ENCODE peak calls at places on chromosomes 6 and 20, in nine cellular contexts. W is astrocyte of the spinal cord, S is bronchial epithelial cell, Q is fibroblast of the aortic adventitia, B is PC-3, J is brain microvascular endothelial cell, U is heart right ventricle, C is heart left ventricle, I is mucosa of descending colon. N is an unnamed sample.

GRCh38 chr6:110113989-110114388 is 65.5 kb downstream of the WASF1 start:
- DNase-seq in W (no peak), B (no peak), I (no peak), S (no peak), U (no peak), J (no peak), C (no peak), Q (no peak), N (no peak)

GRCh38 chr6:144758602-144759001 is 473.5 kb downstream of the UTRN start:
- DNase-seq in J (peak), B (peak), C (no peak), W (peak), I (no peak), Q (no peak), U (no peak), S (peak), N (no peak)

GRCh38 chr20:7650481-7650880 is 289.8 kb downstream of the HAO1 start:
- DNase-seq in W (peak), S (no peak), Q (peak), B (peak), U (no peak), I (no peak), C (peak), J (peak), N (no peak)

GRCh38 chr6:137823826-137824501 is 43.1 kb upstream of the TNFAIP3 start:
- DNase-seq in U (peak), C (no peak), S (no peak), I (peak), J (peak), W (peak), Q (peak), B (no peak), N (no peak)

GRCh38 chr6:43276180-43277082 is 21.6 kb upstream of the SLC22A7 start:
- DNase-seq in S (no peak), U (no peak), I (peak), J (no peak), W (no peak), B (no peak), C (no peak), Q (no peak), N (no peak)

GRCh38 chr6:170093658-170094596 is 197.0 kb downstream of the DLL1 start:
- DNase-seq in U (no peak), B (no peak), S (no peak), C (no peak), I (no peak), W (no peak), Q (no peak), J (no peak), N (peak)

GRCh38 chr6:4351857-4352669 is 216.7 kb upstream of the ECI2 start:
- DNase-seq in J (peak), B (peak), S (peak), Q (peak), I (no peak), U (peak), W (peak), C (peak), N (no peak)

GRCh38 chr6:151060096-151060741 is 179.5 kb upstream of the AKAP12 start:
- DNase-seq in B (peak), I (no peak), J (peak), W (peak), C (no peak), U (no peak), S (peak), Q (peak), N (peak)

GRCh38 chr20:44180814-44181213 is 6.2 kb downstream of the JPH2 start:
- DNase-seq in I (peak), C (peak), Q (peak), J (no peak), W (no peak), S (no peak), B (no peak), U (peak), N (peak)

GRCh38 chr6:107667790-107668189 is 156.3 kb downstream of the SCML4 start:
- DNase-seq in W (no peak), J (no peak), Q (no peak), B (no peak), U (no peak), I (no peak), S (no peak), C (no peak), N (no peak)

GRCh38 chr6:45822269-45822812 is 193.3 kb downstream of the CLIC5 start:
- DNase-seq in S (no peak), Q (no peak), I (no peak), W (no peak), B (no peak), J (no peak), C (no peak), U (no peak), N (no peak)

GRCh38 chr6:79711167-79711566 is 80.0 kb downstream of the SH3BGRL2 start:
- DNase-seq in I (no peak), B (no peak), U (no peak), C (no peak), Q (no peak), W (no peak), J (no peak), S (no peak), N (no peak)

GRCh38 chr6:34459899-34460593 is 5.8 kb upstream of the PACSIN1 start:
- DNase-seq in C (no peak), B (peak), S (peak), W (peak), I (peak), Q (peak), J (peak), U (no peak), N (no peak)

GRCh38 chr6:127302728-127303675 is 36.3 kb downstream of the RNF146 start:
- DNase-seq in S (peak), C (no peak), Q (peak), U (no peak), W (peak), B (peak), J (peak), I (peak), N (peak)

GRCh38 chr6:167848783-167849182 is 22.1 kb downstream of the AFDN start:
- DNase-seq in I (no peak), S (no peak), Q (no peak), C (no peak), J (no peak), U (no peak), B (no peak), W (no peak), N (no peak)

GRCh38 chr6:156423829-156424228 is 353.3 kb upstream of the ARID1B start:
- DNase-seq in S (no peak), U (no peak), B (no peak), I (no peak), J (no peak), Q (no peak), C (no peak), W (no peak), N (no peak)

DNA sequence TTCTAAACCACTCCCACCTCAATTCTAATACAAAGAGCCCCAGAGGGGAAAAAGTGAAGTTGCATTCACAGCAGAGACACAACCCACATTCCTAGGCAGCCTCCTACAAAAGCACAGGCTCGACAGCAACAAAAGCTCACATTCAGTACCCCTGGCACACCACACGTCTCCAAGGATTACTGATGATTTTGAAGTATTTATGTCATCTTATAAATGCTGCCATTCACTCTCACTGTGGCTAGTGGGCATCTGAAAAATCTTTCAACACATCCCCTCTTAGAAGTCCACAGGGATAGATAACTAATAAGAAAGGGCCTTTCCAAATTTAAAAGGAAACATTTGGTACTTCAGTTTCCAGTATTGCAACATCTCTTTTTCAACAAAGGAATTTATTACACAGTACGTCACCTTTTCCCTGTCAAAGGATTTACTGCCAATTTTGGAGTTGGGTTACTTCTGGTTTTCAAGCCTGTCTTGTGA is 146.7 kb downstream of the TASP1 start:
- DNase-seq in U (no peak), I (no peak), Q (peak), C (no peak), B (peak), W (peak), J (peak), S (peak), N (peak)
- H3K4me3 ChIP-seq in U (no peak), I (no peak), Q (no peak), C (no peak), B (no peak), W (no peak), J (no peak), S (no peak), N (no peak)

GRCh38 chr6:116393430-116393829 is 22.7 kb downstream of the DSE start:
- DNase-seq in U (no peak), B (no peak), S (no peak), W (no peak), J (no peak), I (no peak), Q (no peak), C (no peak), N (no peak)
- H3K4me3 ChIP-seq in U (no peak), B (no peak), S (no peak), W (no peak), J (no peak), I (no peak), Q (no peak), C (no peak), N (no peak)

GRCh38 chr20:50309280-50309763 is 118.7 kb downstream of the CEBPB start:
- DNase-seq in J (peak), S (peak), B (no peak), I (no peak), C (no peak), U (no peak), W (peak), Q (peak), N (no peak)
- H3K4me3 ChIP-seq in J (no peak), S (no peak), B (peak), I (no peak), C (peak), U (peak), W (peak), Q (peak), N (no peak)

GRCh38 chr6:73580247-73581149 is 59.7 kb upstream of the EEF1A1 start:
- DNase-seq in C (peak), Q (peak), J (peak), U (peak), B (peak), I (peak), W (peak), S (peak), N (peak)
- H3K4me3 ChIP-seq in C (peak), Q (peak), J (peak), U (peak), B (peak), I (no peak), W (peak), S (peak), N (peak)

GRCh38 chr6:101932704-101933103 is 539.2 kb downstream of the GRIK2 start:
- DNase-seq in J (no peak), U (no peak), W (no peak), Q (no peak), S (no peak), B (no peak), I (no peak), C (no peak), N (no peak)

GRCh38 chr6:101931766-101932165 is 538.3 kb downstream of the GRIK2 start:
- DNase-seq in U (no peak), B (no peak), S (peak), Q (peak), W (no peak), I (no peak), C (no peak), J (no peak), N (no peak)

DNA sequence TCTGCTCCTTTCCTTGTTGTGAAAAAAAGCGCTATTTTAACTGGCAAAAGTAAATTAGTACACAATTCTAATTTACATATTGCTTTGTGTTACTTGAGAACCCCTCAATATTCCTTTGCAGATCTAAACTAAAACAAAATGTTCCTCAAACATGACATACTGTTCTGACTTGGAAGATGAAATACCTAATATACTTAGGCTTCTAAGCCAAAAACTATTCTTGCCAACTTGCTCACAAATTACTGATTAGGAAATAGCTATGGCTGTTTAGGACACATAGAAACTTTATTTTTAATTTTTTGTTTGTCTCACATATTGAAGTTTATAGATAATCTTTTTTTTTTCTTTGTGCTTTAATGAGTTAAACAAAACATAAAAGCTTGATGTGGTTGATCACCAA is 542.2 kb downstream of the GRIK2 start:
- DNase-seq in S (no peak), Q (peak), W (no peak), J (no peak), U (no peak), B (no peak), C (no peak), I (no peak), N (no peak)
- H3K4me3 ChIP-seq in S (no peak), Q (no peak), W (no peak), J (no peak), U (no peak), B (no peak), C (no peak), I (no peak), N (no peak)

GRCh38 chr6:17206566-17207072 is 74.5 kb upstream of the RBM24 start:
- DNase-seq in U (no peak), I (no peak), Q (no peak), S (no peak), W (no peak), B (no peak), J (no peak), C (no peak), N (no peak)

GRCh38 chr6:17211101-17211500 is 70.1 kb upstream of the RBM24 start:
- DNase-seq in J (no peak), Q (no peak), B (no peak), C (no peak), U (no peak), W (no peak), I (no peak), S (no peak), N (no peak)

GRCh38 chr6:17204548-17204947 is 76.6 kb upstream of the RBM24 start:
- DNase-seq in Q (no peak), I (no peak), C (no peak), W (no peak), J (no peak), B (no peak), U (no peak), S (no peak), N (no peak)

GRCh38 chr6:17210683-17211082 is 70.5 kb upstream of the RBM24 start:
- DNase-seq in C (no peak), U (no peak), W (no peak), J (no peak), I (no peak), B (no peak), Q (no peak), S (no peak), N (no peak)

GRCh38 chr6:17207281-17207680 is 73.9 kb upstream of the RBM24 start:
- DNase-seq in S (no peak), Q (no peak), I (no peak), W (no peak), C (no peak), J (no peak), B (no peak), U (no peak), N (no peak)
- H3K4me3 ChIP-seq in S (no peak), Q (no peak), I (no peak), W (no peak), C (no peak), J (no peak), B (no peak), U (no peak), N (no peak)